ENCODE peak calls at places on chromosomes 7 and 10, in nine cellular contexts. Y is type B pancreatic cell; Q is activated CD4-positive, alpha-beta T cell treated with anti-CD3 and anti-CD28 coated beads for 36 hours; V is NCI-H524; G is Kasumi-1; K is AG20443; M is NCI-H748 treated with DMSO at 0.1 percent for 48 hours; D is posterior vena cava; S is testis. R is an unnamed sample.

GRCh38 chr7:71694678-71695077 is 562.7 kb downstream of the GALNT17 start:
- DNase-seq in M (no peak), D (no peak), Y (no peak), K (no peak), Q (no peak), S (no peak), G (no peak), V (peak), R (no peak)

GRCh38 chr7:15723840-15724239 is 37.4 kb upstream of the MEOX2 start:
- DNase-seq in Q (no peak), G (no peak), Y (no peak), K (peak), D (no peak), V (no peak), S (peak), M (no peak), R (no peak)

GRCh38 chr7:151891182-151891581 is 14.3 kb upstream of the PRKAG2 start:
- DNase-seq in V (no peak), S (no peak), Q (no peak), K (no peak), D (no peak), M (no peak), Y (no peak), G (no peak), R (no peak)

GRCh38 chr7:43954524-43955228 is 28.4 kb downstream of the UBE2D4 start:
- DNase-seq in V (peak), M (no peak), Y (no peak), S (peak), K (peak), G (peak), D (no peak), Q (peak), R (no peak)

GRCh38 chr7:142880886-142881505 is 4.5 kb downstream of the TRPV6 start:
- DNase-seq in S (peak), Y (no peak), V (peak), G (peak), Q (peak), K (peak), D (peak), M (no peak), R (no peak)

GRCh38 chr7:134834689-134835462 is 55.4 kb downstream of the CALD1 start:
- DNase-seq in M (no peak), S (no peak), Q (no peak), D (no peak), Y (no peak), K (peak), V (no peak), G (no peak), R (no peak)

GRCh38 chr7:143269254-143269653 is 6.0 kb downstream of the GSTK1 start:
- DNase-seq in K (no peak), Y (no peak), D (no peak), S (no peak), M (no peak), V (peak), Q (no peak), G (peak), R (no peak)

GRCh38 chr10:91589015-91589655 is 43.7 kb downstream of the PPP1R3C start:
- DNase-seq in D (no peak), M (no peak), S (no peak), Q (no peak), G (no peak), Y (no peak), V (no peak), K (peak), R (no peak)

GRCh38 chr10:58531084-58531695 is 18.5 kb downstream of the BICC1 start:
- DNase-seq in S (peak), G (peak), Q (peak), M (peak), K (peak), D (no peak), Y (no peak), V (peak), R (peak)

GRCh38 chr10:88802430-88802829 is at the start of gene LIPM:
- DNase-seq in V (no peak), G (no peak), Y (no peak), M (no peak), S (no peak), D (no peak), K (no peak), Q (no peak), R (no peak)

GRCh38 chr7:112207106-112207592 is 654 bp downstream of the ZNF277 start:
- DNase-seq in S (peak), K (peak), D (no peak), M (peak), G (no peak), V (peak), Y (no peak), Q (no peak), R (no peak)

GRCh38 chr7:126790763-126791162 is 462.0 kb downstream of the GRM8 start:
- DNase-seq in Y (no peak), V (peak), Q (no peak), G (peak), M (no peak), S (no peak), K (no peak), D (no peak), R (peak)

GRCh38 chr7:47666164-47666862 is 84.4 kb upstream of the TNS3 start:
- DNase-seq in D (no peak), G (no peak), Q (no peak), Y (no peak), K (no peak), M (no peak), V (no peak), S (no peak), R (no peak)

GRCh38 chr10:101132636-101133473 is 1.8 kb downstream of the TLX1 start:
- DNase-seq in G (no peak), M (no peak), K (no peak), D (no peak), V (no peak), Y (no peak), S (no peak), Q (no peak), R (no peak)

GRCh38 chr7:8724080-8724718 is 290.8 kb downstream of the NXPH1 start:
- DNase-seq in K (peak), V (peak), D (no peak), Q (peak), Y (no peak), S (peak), M (peak), G (peak), R (peak)

GRCh38 chr10:124589491-124590006 is 127.9 kb downstream of the LHPP start:
- DNase-seq in Q (no peak), K (no peak), Y (no peak), V (no peak), S (peak), M (no peak), D (no peak), G (no peak), R (peak)